ENCODE peak calls at places on chromosomes 11 and 22, in five cellular contexts. Z is activated T-cell treated with anti-CD3 and anti-CD28 coated beads for 1 hour; X is islet precursor cell; K is activated effector memory CD4-positive, alpha-beta T cell treated with anti-CD3 and anti-CD28 coated beads, Interleukin-2, amount 50 U/mL, for 16 hours; L is epithelial cell of esophagus. A is an unnamed sample.

GRCh38 chr11:115623021-115623451 is 118.8 kb upstream of the CADM1 start:
- DNase-seq in L (peak; percentile 27), K (no peak), X (peak; percentile 93), Z (no peak), A (no peak)

GRCh38 chr22:30664798-30665197 is 2.9 kb downstream of the DUSP18 start:
- DNase-seq in K (no peak), X (no peak), L (no peak), Z (no peak), A (no peak)

GRCh38 chr22:46984751-46985506 is 222.5 kb downstream of the TBC1D22A start:
- DNase-seq in L (peak; percentile 88), K (no peak), Z (no peak), X (no peak), A (no peak)

GRCh38 chr11:119051440-119052162 is 5.4 kb downstream of the HYOU1 start:
- DNase-seq in Z (no peak), L (no peak), K (peak; percentile 81), X (no peak), A (no peak)

GRCh38 chr11:952406-953385 is 27.0 kb downstream of the AP2A2 start:
- DNase-seq in X (peak; percentile 90), Z (no peak), K (no peak), L (no peak), A (peak; percentile 62)

GRCh38 chr11:62925745-62926668 is 4.8 kb upstream of the CHRM1 start:
- DNase-seq in Z (no peak), K (no peak), X (peak; percentile 66), L (no peak), A (no peak)

GRCh38 chr22:35986085-35986484 is 42.5 kb downstream of the RBFOX2 start:
- DNase-seq in L (no peak), X (no peak), Z (no peak), K (no peak), A (no peak)

GRCh38 chr22:31883989-31884388 is 60.3 kb upstream of the YWHAH start:
- DNase-seq in K (no peak), L (no peak), Z (no peak), X (no peak), A (peak; percentile 24)

GRCh38 chr22:18034076-18034475 is 9.7 kb upstream of the MICAL3 start:
- DNase-seq in K (no peak), X (no peak), L (no peak), Z (no peak), A (no peak)

GRCh38 chr11:44471603-44472002 is 93.9 kb upstream of the CD82 start:
- DNase-seq in K (no peak), L (no peak), Z (no peak), X (no peak), A (no peak)

GRCh38 chr11:86013718-86014117 is 55.2 kb downstream of the PICALM start:
- DNase-seq in X (no peak), Z (no peak), L (no peak), K (no peak), A (no peak)

GRCh38 chr11:70763606-70764005 is 365.3 kb downstream of the CTTN start:
- DNase-seq in Z (no peak), X (no peak), K (no peak), L (no peak), A (no peak)

GRCh38 chr11:59857444-59858434 is 8.5 kb downstream of the TCN1 start:
- DNase-seq in L (peak; percentile 68), Z (no peak), X (peak; percentile 68), K (no peak), A (no peak)

GRCh38 chr22:26428515-26429457 is at the start of gene ASPHD2:
- DNase-seq in K (peak; percentile 93), L (peak; percentile 60), X (peak; percentile 78), Z (peak; percentile 74), A (peak; percentile 71)

GRCh38 chr11:119284344-119285157 is 32.4 kb downstream of the MCAM start:
- DNase-seq in X (no peak), L (peak; percentile 63), Z (no peak), K (no peak), A (peak; percentile 35)

GRCh38 chr22:46212195-46212594 is 37.9 kb downstream of the CDPF1 start:
- DNase-seq in Z (no peak), X (no peak), L (no peak), K (no peak), A (no peak)

GRCh38 chr22:20957691-20958440 is 9.2 kb upstream of the AIFM3 start:
- DNase-seq in L (no peak), X (peak; percentile 75), Z (no peak), K (no peak), A (no peak)

GRCh38 chr22:23580586-23581251 is 629 bp upstream of the IGLL1 start:
- DNase-seq in X (no peak), Z (no peak), K (no peak), L (no peak), A (no peak)

GRCh38 chr11:120316880-120317688 is 8.0 kb upstream of the TLCD5 start:
- DNase-seq in K (no peak), L (peak; percentile 98), Z (no peak), X (peak; percentile 84), A (peak; percentile 51)

GRCh38 chr11:19537803-19538453 is 174.7 kb upstream of the NAV2 start:
- DNase-seq in L (peak; percentile 19), Z (no peak), X (no peak), K (no peak), A (no peak)

GRCh38 chr11:121032546-121032945 is 8.6 kb downstream of the TBCEL start:
- DNase-seq in X (no peak), L (no peak), Z (no peak), K (no peak), A (no peak)

GRCh38 chr11:5989203-5989602 is 2.4 kb upstream of the OR52L1 start:
- DNase-seq in K (no peak), L (no peak), Z (no peak), X (no peak), A (no peak)

GRCh38 chr22:36073476-36073875 is 44.9 kb upstream of the RBFOX2 start:
- DNase-seq in X (no peak), Z (no peak), L (no peak), K (no peak), A (no peak)

GRCh38 chr11:69486056-69486772 is 4.8 kb downstream of the LINC01488 start:
- DNase-seq in X (no peak), Z (no peak), L (no peak), K (no peak), A (no peak)

GRCh38 chr11:73249304-73249703 is 22.8 kb upstream of the P2RY6 start:
- DNase-seq in K (peak; percentile 25), X (peak; percentile 76), Z (no peak), L (peak; percentile 67), A (no peak)

GRCh38 chr11:75562836-75563484 is 907 bp downstream of the SERPINH1 start:
- DNase-seq in L (peak; percentile 48), X (peak; percentile 92), Z (no peak), K (no peak), A (no peak)

GRCh38 chr11:102406099-102406498 is 46.5 kb downstream of the TMEM123 start:
- DNase-seq in X (no peak), Z (no peak), L (no peak), K (no peak), A (no peak)

GRCh38 chr11:47433991-47434786 is 8.0 kb upstream of the PSMC3 start:
- DNase-seq in K (no peak), L (no peak), X (no peak), Z (no peak), A (peak; percentile 47)

A was measured in Ammon's horn.